ENCODE peak calls at places on chromosomes 11 and 22, in five cellular contexts. Z is H9, V is IMR-90, B is neuronal stem cell, R is mesenchymal stem cell. S is an unnamed sample.

GRCh38 chr22:36583546-36583945 is 54.6 kb upstream of the EIF3D start:
- DNase-seq in V (no peak), R (no peak), B (no peak), Z (no peak), S (no peak)

GRCh38 chr11:62497132-62497915 is 49.3 kb downstream of the AHNAK start:
- DNase-seq in V (peak; percentile 81), Z (peak; percentile 65), B (no peak), R (peak; percentile 76), S (no peak)

GRCh38 chr11:73267122-73267846 is 4.9 kb upstream of the P2RY6 start:
- DNase-seq in V (no peak), R (no peak), B (no peak), Z (peak; percentile 8), S (no peak)

GRCh38 chr11:15616130-15617105 is 501.7 kb downstream of the INSC start:
- DNase-seq in V (no peak), B (no peak), Z (no peak), R (no peak), S (no peak)

GRCh38 chr11:117143871-117144476 is at the start of gene PAFAH1B2:
- DNase-seq in Z (peak; percentile 96), V (peak; percentile 90), B (peak; percentile 91), R (peak; percentile 95), S (peak; percentile 96)

GRCh38 chr22:48858856-48859255 is 968.8 kb downstream of the BRD1 start:
- DNase-seq in B (no peak), V (no peak), Z (no peak), R (no peak), S (no peak)

GRCh38 chr11:1010006-1010405 is 26.5 kb downstream of the MUC6 start:
- DNase-seq in Z (no peak), V (no peak), R (no peak), B (no peak), S (no peak)

GRCh38 chr22:39148727-39149535 is 3.5 kb downstream of the CBX7 start:
- DNase-seq in Z (peak; percentile 90), R (peak; percentile 61), B (no peak), V (no peak), S (no peak)

GRCh38 chr22:39170825-39171622 is 18.5 kb upstream of the CBX7 start:
- DNase-seq in R (peak; percentile 71), V (peak; percentile 52), B (peak; percentile 77), Z (peak; percentile 89), S (peak; percentile 89)

GRCh38 chr22:27952091-27952490 is 33.0 kb upstream of the PITPNB start:
- DNase-seq in Z (no peak), R (peak; percentile 60), B (no peak), V (peak; percentile 81), S (peak; percentile 57)

GRCh38 chr22:19873138-19873959 is 18.7 kb upstream of the GNB1L start:
- DNase-seq in Z (no peak), V (no peak), R (no peak), B (no peak), S (no peak)

GRCh38 chr11:67406969-67407699 is 3.3 kb downstream of the TBC1D10C start:
- DNase-seq in V (no peak), R (no peak), Z (no peak), B (no peak), S (no peak)

GRCh38 chr11:57323503-57324153 is 1.1 kb downstream of the TNKS1BP1 start:
- DNase-seq in R (peak; percentile 66), V (peak; percentile 40), Z (no peak), B (no peak), S (peak; percentile 20)

GRCh38 chr11:94895971-94896370 is 77.4 kb downstream of the CWC15 start:
- DNase-seq in R (peak; percentile 81), Z (no peak), B (no peak), V (peak; percentile 73), S (no peak)

GRCh38 chr11:61577383-61578118 is 3.3 kb downstream of the SYT7 start:
- DNase-seq in B (no peak), R (no peak), Z (peak; percentile 83), V (no peak), S (no peak)

GRCh38 chr11:26847459-26847858 is 125.6 kb upstream of the SLC5A12 start:
- DNase-seq in V (no peak), Z (no peak), R (no peak), B (no peak), S (no peak)

GRCh38 chr11:74731301-74732094 is at the start of gene CHRDL2:
- DNase-seq in R (peak; percentile 18), V (peak; percentile 34), Z (no peak), B (no peak), S (peak; percentile 43)

GRCh38 chr11:6414874-6415328 is 4.0 kb downstream of the APBB1 start:
- DNase-seq in V (no peak), Z (no peak), B (no peak), R (no peak), S (no peak)

GRCh38 chr11:125348704-125349635 is 147.1 kb downstream of the FEZ1 start:
- DNase-seq in B (no peak), V (peak; percentile 19), Z (peak; percentile 79), R (peak; percentile 55), S (peak; percentile 60)

GRCh38 chr11:45180158-45180887 is 33.9 kb downstream of the PRDM11 start:
- DNase-seq in R (peak; percentile 21), Z (peak; percentile 67), V (no peak), B (peak; percentile 49), S (peak; percentile 26)

GRCh38 chr11:45287316-45287903 is 1.3 kb upstream of the SYT13 start:
- DNase-seq in R (no peak), V (no peak), B (no peak), Z (no peak), S (no peak)

GRCh38 chr11:106276126-106276525 is 198.7 kb downstream of the AASDHPPT start:
- DNase-seq in B (no peak), V (peak; percentile 33), R (no peak), Z (no peak), S (peak; percentile 9)

GRCh38 chr11:69005631-69006368 is 7.2 kb downstream of the MRGPRF start:
- DNase-seq in Z (no peak), R (no peak), V (no peak), B (no peak), S (no peak)
- H3K27ac ChIP-seq in Z (no peak overlapping the region), R (no peak overlapping the region), V (no peak overlapping the region), B (no peak overlapping the region), S (no peak overlapping the region)

GRCh38 chr11:2563216-2564007 is 118.6 kb downstream of the KCNQ1 start:
- DNase-seq in R (no peak), Z (no peak), B (no peak), V (no peak), S (peak; percentile 87)

GRCh38 chr11:2562181-2562581 is 117.4 kb downstream of the KCNQ1 start:
- DNase-seq in B (no peak), Z (no peak), R (no peak), V (no peak), S (peak; percentile 79)

GRCh38 chr11:2559527-2560311 is 114.9 kb downstream of the KCNQ1 start:
- DNase-seq in V (no peak), R (no peak), Z (no peak), B (no peak), S (no peak)

GRCh38 chr11:2562897-2563215 is 118.0 kb downstream of the KCNQ1 start:
- DNase-seq in V (no peak), B (no peak), R (no peak), Z (no peak), S (no peak)

DNA sequence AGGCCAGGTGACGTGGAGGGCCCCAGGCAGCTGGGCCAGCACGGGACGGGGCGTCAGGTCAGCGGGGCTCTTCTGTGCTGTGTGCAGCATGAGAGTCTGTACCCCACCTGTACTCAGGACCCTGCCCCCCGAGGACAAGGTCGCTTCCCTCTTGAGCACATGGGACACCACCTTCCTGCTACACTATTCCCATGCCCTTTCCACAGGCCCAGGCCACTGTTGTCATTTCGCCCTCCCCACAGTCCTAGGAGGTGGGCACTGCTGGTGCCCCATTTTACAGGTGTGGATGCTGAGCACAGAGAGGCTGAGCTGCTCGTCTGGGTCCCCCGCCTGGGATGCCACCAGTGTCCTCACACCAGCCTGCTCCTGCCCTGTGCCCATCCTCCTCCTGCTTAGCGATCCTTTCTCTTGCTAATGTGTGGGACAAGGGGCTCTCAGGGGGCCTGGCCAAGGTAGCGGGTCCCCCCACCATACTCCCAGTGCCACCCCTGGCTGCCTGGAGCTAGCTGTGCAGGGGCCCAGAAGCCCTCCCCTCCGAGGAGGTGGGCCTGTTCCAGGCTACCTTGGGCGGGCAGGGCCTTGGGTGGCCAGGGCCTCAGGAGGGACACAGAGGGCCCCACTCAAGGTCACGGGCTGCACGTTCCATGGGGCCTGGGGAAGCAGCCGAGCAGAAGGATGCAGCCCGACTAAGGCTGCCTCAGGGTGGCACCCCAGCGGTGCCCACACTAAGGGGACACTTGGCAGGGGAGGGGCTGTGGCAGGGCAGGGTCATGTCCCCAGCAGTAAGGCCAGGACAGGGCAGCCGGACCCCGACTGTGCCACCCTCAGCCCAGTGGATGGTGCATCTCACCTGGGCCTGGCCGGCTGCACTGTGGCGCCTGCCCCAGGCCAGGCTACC is 116.7 kb downstream of the KCNQ1 start:
- DNase-seq in B (no peak), R (no peak), V (no peak), Z (no peak), S (peak; percentile 74)
- H4K91ac ChIP-seq in B (peak overlapping the region; percentile 66), R (no peak overlapping the region), V (no peak overlapping the region), Z (no peak overlapping the region), S (peak overlapping the region; percentile 15)

DNA sequence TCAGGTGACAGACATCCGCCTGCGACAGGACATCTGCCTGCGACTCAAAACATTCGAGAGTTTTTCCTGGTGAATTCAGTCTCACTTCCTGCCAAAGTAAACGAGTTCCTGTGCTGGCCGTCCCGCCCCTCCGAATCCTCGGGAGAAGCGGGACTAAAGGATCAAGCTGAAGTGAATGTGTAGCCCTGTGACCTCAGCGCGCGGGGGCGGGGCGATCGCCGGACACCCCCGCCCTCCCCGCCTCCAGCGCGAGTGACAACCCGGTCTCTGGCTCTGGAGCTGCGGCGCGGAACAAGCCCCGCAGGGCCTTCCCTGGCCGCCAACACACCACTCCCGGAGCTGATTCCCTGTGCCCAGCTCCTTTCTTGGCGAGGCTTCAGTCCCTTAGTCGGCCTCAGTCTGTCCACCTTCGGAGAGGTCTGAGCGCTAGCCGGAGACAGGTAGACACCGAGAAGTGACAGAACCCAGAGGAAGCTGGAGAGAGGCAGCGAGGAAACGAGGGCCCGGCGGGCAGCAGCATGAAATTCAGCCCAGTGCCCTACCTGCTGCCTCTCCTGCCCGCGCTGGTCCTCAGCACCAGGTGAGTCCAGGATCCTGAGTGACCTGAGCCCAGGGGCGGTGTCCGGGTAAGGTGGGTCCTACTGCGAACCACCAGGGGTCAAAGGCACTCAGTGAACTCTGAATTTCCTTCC is 766.4 kb upstream of the LUZP2 start:
- DNase-seq in Z (peak; percentile 41), R (no peak), V (no peak), B (no peak), S (peak; percentile 31)
- H4K8ac ChIP-seq in Z (no peak overlapping the region), R (no peak overlapping the region), V (no peak overlapping the region), B (no peak overlapping the region), S (no peak overlapping the region)

GRCh38 chr11:114193730-114194674 is 102.2 kb upstream of the NNMT start:
- DNase-seq in V (no peak), B (no peak), Z (no peak), R (no peak), S (no peak)
- H3K27ac ChIP-seq in V (no peak overlapping the region), B (no peak overlapping the region), Z (no peak overlapping the region), R (no peak overlapping the region), S (no peak overlapping the region)

S was measured in trophoblast cell.